ENCODE peak calls at places on chromosomes 4 and X, in ten cellular contexts. G is pancreas; H is GM23338; X is naive thymus-derived CD4-positive, alpha-beta T cell; V is neuronal stem cell; Y is GM12878; Z is astrocyte of the spinal cord; M is K562; J is HCT116; O is cardiac fibroblast. Q is an unnamed sample.

GRCh38 chrX:104335765-104336164 is 81.0 kb upstream of the ESX1 start:
- DNase-seq in G (no peak), H (no peak), X (no peak), V (no peak), Y (no peak), Z (peak), M (no peak), J (no peak), O (peak), Q (no peak)

GRCh38 chr4:17197070-17197469 is 298.6 kb upstream of the LDB2 start:
- DNase-seq in G (no peak), H (no peak), X (no peak), V (no peak), Y (no peak), Z (no peak), M (no peak), J (no peak), O (no peak), Q (no peak)

GRCh38 chr4:181618896-181619295 is 624.3 kb upstream of the TENM3 start:
- DNase-seq in G (no peak), H (peak), X (no peak), V (no peak), Y (no peak), Z (no peak), M (no peak), J (no peak), O (no peak), Q (peak)

GRCh38 chrX:10233173-10233572 is 76.4 kb downstream of the CLCN4 start:
- DNase-seq in G (no peak), H (no peak), X (no peak), V (no peak), Y (no peak), Z (peak), M (no peak), J (no peak), O (no peak), Q (peak)

GRCh38 chrX:57241967-57242366 is 44.5 kb upstream of the FAAH2 start:
- DNase-seq in G (no peak), H (no peak), X (no peak), V (no peak), Y (no peak), Z (no peak), M (no peak), J (no peak), O (no peak), Q (no peak)

GRCh38 chr4:1522606-1523005 is 116.4 kb upstream of the NKX1-1 start:
- DNase-seq in G (no peak), H (no peak), X (no peak), V (no peak), Y (no peak), Z (no peak), M (no peak), J (no peak), O (no peak), Q (no peak)

GRCh38 chr4:68906238-68907137 is 45.1 kb downstream of the UGT2A3 start:
- DNase-seq in G (peak), H (peak), X (no peak), V (peak), Y (no peak), Z (no peak), M (no peak), J (no peak), O (peak), Q (no peak)

GRCh38 chr4:80035336-80035735 is 37.7 kb downstream of the ANTXR2 start:
- DNase-seq in G (no peak), H (no peak), X (no peak), V (no peak), Y (no peak), Z (no peak), M (no peak), J (no peak), O (no peak), Q (no peak)

GRCh38 chr4:113760852-113761681 is 471 bp downstream of the CAMK2D start:
- DNase-seq in G (peak), H (peak), X (no peak), V (peak), Y (no peak), Z (peak), M (no peak), J (no peak), O (peak), Q (peak)

GRCh38 chr4:108982786-108983185 is 219.9 kb upstream of the ETNPPL start:
- DNase-seq in G (no peak), H (no peak), X (no peak), V (no peak), Y (no peak), Z (no peak), M (no peak), J (no peak), O (no peak), Q (no peak)

GRCh38 chrX:101408530-101408836 is 461 bp downstream of the HNRNPH2 start:
- DNase-seq in G (no peak), H (no peak), X (no peak), V (no peak), Y (no peak), Z (no peak), M (peak), J (no peak), O (no peak), Q (no peak)

DNA sequence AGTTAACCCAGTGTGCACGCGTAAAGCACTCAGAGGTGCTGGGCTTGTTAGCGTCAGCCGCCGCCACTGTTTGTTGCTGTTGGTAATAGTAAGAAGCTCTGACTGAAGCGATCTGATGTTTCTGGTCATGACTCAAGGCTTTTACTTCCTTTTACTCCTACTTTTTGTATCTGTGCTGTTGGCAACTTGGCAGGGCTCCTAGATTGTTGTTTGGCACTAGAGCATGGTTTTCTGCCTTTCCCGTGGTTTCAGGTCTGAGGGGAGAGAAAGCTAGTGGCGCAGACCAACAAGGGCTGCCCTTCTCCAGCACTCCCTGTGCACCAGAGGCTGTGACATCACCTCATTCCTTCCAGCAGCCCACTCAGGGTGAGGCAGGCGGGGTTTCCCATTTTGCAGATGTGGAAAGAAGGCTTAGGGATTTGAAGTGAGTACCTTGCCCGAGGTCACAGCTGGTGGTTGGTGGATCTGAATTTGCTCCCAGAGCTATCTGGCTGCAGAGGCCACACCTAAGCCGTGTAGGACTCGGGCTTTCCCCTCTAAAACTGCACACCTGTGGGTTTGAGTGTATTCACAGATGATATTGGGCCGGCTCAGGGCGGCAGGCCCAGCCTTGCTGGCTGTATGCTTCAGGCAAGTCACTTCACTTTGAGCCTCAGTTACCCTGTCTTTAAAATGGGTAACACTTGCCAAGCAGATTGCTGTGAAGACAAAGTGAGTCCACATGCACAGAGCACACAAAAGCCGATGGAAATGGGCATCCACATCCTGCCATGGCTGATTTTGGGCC is 51.2 kb upstream of the TADA2B start:
- DNase-seq in G (peak), H (no peak), X (no peak), V (no peak), Y (no peak), Z (peak), M (no peak), J (no peak), O (peak), Q (peak)
- H3K4me3 ChIP-seq in G (no peak), H (no peak), X (no peak), V (no peak), Y (no peak), Z (no peak), M (no peak), J (no peak), O (peak), Q (no peak)

GRCh38 chr4:39458505-39459300 is at the start of the genes LIAS and RPL9:
- DNase-seq in G (peak), H (peak), X (peak), V (peak), Y (peak), Z (peak), M (peak), J (peak), O (peak), Q (peak)

GRCh38 chr4:39455486-39455885 is 3.2 kb downstream of the RPL9 start:
- DNase-seq in G (no peak), H (no peak), X (no peak), V (no peak), Y (no peak), Z (no peak), M (no peak), J (no peak), O (no peak), Q (no peak)

GRCh38 chr4:39452860-39453587 is 5.7 kb downstream of the RPL9 start:
- DNase-seq in G (no peak), H (no peak), X (no peak), V (no peak), Y (no peak), Z (no peak), M (no peak), J (no peak), O (no peak), Q (no peak)

GRCh38 chr4:39453738-39454137 is 5.0 kb downstream of the RPL9 start:
- DNase-seq in G (no peak), H (no peak), X (no peak), V (no peak), Y (no peak), Z (no peak), M (no peak), J (no peak), O (no peak), Q (no peak)

DNA sequence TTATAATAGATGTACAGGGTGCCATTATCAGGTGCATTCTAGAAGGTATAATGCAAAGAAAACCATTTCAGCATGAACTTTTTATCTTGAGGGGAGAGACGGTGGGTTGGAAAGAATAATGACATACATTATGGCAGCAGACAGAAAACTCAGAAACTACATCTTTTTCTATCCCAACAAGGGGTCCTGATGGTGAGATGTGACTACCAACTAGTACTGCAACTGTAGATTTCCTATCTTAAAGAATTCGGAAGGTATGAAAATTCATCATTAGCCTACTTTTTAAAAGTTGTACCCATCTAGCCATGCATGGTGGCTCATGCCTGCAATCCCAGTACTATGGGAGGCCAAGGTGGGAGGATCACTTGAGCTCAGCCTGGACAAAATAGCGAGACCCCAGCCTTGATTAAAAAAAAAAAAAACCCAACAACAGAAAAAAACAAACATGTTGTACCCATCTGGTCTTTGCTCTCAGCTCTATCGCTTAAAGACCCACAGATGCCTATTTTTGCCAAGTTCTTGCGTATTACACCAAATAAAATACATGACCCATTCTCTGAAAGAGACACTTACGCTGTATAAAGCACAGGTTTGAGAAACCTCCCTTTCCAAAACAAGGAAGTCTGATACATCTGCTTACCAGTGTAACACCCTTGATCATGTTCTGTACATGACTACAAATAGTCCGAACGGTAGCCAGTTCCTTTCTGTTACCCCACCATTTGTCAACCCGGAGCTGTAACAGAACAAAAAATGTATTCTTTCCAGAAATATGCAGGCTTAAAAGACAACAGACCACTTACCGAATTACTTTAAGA is 1.6 kb downstream of the RPL9 start:
- DNase-seq in G (no peak), H (no peak), X (no peak), V (no peak), Y (no peak), Z (no peak), M (no peak), J (no peak), O (no peak), Q (no peak)
- H3K4me3 ChIP-seq in G (peak), H (peak), X (peak), V (peak), Y (peak), Z (peak), M (peak), J (peak), O (peak), Q (peak)

DNA sequence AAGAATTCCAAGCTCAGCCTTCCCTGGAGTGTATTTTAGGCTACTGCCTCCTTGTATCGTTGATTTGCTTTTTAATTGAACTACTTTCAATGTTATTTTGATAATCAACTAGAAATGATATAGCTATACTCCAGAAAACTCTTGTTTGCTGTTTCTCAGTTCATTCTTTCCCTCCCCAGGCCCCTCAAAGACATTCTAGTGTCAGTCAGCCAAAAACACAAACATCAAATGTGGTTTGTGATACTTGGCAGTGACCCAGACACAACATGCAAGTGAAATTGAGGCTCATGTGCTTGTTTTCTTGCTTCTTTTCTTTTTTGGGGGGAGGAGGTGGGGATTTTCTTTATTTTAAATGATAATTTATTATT is 7.6 kb downstream of the FAT4 start:
- DNase-seq in G (no peak), H (no peak), X (no peak), V (no peak), Y (no peak), Z (peak), M (no peak), J (no peak), O (peak), Q (no peak)
- H3K4me3 ChIP-seq in G (no peak), H (no peak), X (no peak), V (no peak), Y (no peak), Z (peak), M (no peak), J (no peak), O (peak), Q (no peak)

GRCh38 chr4:178275671-178276360 is 833.6 kb upstream of the AGA start:
- DNase-seq in G (no peak), H (peak), X (no peak), V (no peak), Y (no peak), Z (no peak), M (no peak), J (no peak), O (no peak), Q (peak)

GRCh38 chr4:178271386-178271785 is 829.1 kb upstream of the AGA start:
- DNase-seq in G (no peak), H (no peak), X (no peak), V (no peak), Y (no peak), Z (no peak), M (no peak), J (no peak), O (no peak), Q (no peak)

GRCh38 chr4:178273168-178273567 is 830.9 kb upstream of the AGA start:
- DNase-seq in G (no peak), H (no peak), X (no peak), V (no peak), Y (no peak), Z (no peak), M (no peak), J (no peak), O (no peak), Q (no peak)
- H3K4me3 ChIP-seq in G (no peak), H (no peak), X (no peak), V (no peak), Y (no peak), Z (no peak), M (no peak), J (no peak), O (no peak), Q (no peak)